ENCODE peak calls at places on chromosomes 3 and 15, in eight cellular contexts. O is GM23248; J is stimulated activated CD4-positive, alpha-beta T cell treated with anti-CD3 and anti-CD28 coated beads, Interleukin-12 subunit alpha, Interleukin-12 subunit beta, amount 100 ng/mL, for 4 hours; G is HFFc6; C is endothelial cell; W is A673; L is C1 segment of cervical spinal cord; A is iris pigment epithelial cell. X is an unnamed sample.

GRCh38 chr3:152021951-152022461 is 148.6 kb downstream of the SUCNR1 start:
- DNase-seq in O (peak; percentile 81), J (peak; percentile 4), G (peak; percentile 26), C (no peak), W (peak; percentile 68), L (no peak), A (peak; percentile 52), X (peak; percentile 38)

GRCh38 chr3:64384561-64384960 is 159.3 kb upstream of the PRICKLE2 start:
- DNase-seq in O (peak; percentile 15), J (no peak), G (no peak), C (no peak), W (no peak), L (no peak), A (no peak), X (no peak)

GRCh38 chr3:72487078-72487765 is 361.0 kb downstream of the SHQ1 start:
- DNase-seq in O (peak; percentile 94), J (peak; percentile 30), G (peak; percentile 82), C (no peak), W (peak; percentile 29), L (no peak), A (peak; percentile 81), X (peak; percentile 84)

GRCh38 chr15:66586155-66586976 is 20.6 kb upstream of the LCTL start:
- DNase-seq in O (no peak), J (no peak), G (no peak), C (no peak), W (no peak), L (no peak), A (no peak), X (no peak)

GRCh38 chr15:101115318-101115886 is 136.4 kb downstream of the CHSY1 start:
- DNase-seq in O (no peak), J (no peak), G (no peak), C (no peak), W (no peak), L (no peak), A (no peak), X (no peak)

GRCh38 chr15:41695750-41696436 is 35.7 kb downstream of the MGA start:
- DNase-seq in O (peak; percentile 12), J (no peak), G (peak; percentile 26), C (peak; percentile 5), W (peak; percentile 84), L (no peak), A (peak; percentile 77), X (no peak)

GRCh38 chr15:81259791-81260190 is 63.1 kb downstream of the IL16 start:
- DNase-seq in O (no peak), J (no peak), G (no peak), C (no peak), W (no peak), L (no peak), A (no peak), X (no peak)

GRCh38 chr15:95266481-95267061 is 1035.2 kb downstream of the MCTP2 start:
- DNase-seq in O (peak; percentile 67), J (no peak), G (peak; percentile 84), C (no peak), W (no peak), L (no peak), A (peak; percentile 59), X (no peak)

GRCh38 chr3:71425491-71426071 is 157.9 kb downstream of the FOXP1 start:
- DNase-seq in O (peak; percentile 75), J (no peak), G (peak; percentile 59), C (no peak), W (no peak), L (no peak), A (peak; percentile 62), X (no peak)

GRCh38 chr15:67784057-67784781 is 41.1 kb upstream of the SKOR1 start:
- DNase-seq in O (no peak), J (no peak), G (no peak), C (no peak), W (no peak), L (no peak), A (no peak), X (no peak)

GRCh38 chr3:161142486-161142885 is 37.3 kb upstream of the B3GALNT1 start:
- DNase-seq in O (peak; percentile 39), J (no peak), G (no peak), C (no peak), W (no peak), L (no peak), A (peak; percentile 62), X (no peak)

GRCh38 chr15:32838820-32839219 is 121.0 kb downstream of the GREM1 start:
- DNase-seq in O (peak; percentile 97), J (no peak), G (peak; percentile 94), C (no peak), W (no peak), L (peak; percentile 43), A (peak; percentile 71), X (no peak)

GRCh38 chr3:138332472-138333073 is 2.9 kb upstream of the NME9 start:
- DNase-seq in O (peak; percentile 70), J (no peak), G (peak; percentile 45), C (no peak), W (peak; percentile 44), L (no peak), A (peak; percentile 52), X (no peak)

GRCh38 chr3:50405249-50405648 is 45.9 kb upstream of the TMEM115 start:
- DNase-seq in O (peak; percentile 30), J (no peak), G (no peak), C (peak; percentile 47), W (peak; percentile 6), L (no peak), A (no peak), X (no peak)

GRCh38 chr15:57296473-57297162 is 79.7 kb upstream of the CGNL1 start:
- DNase-seq in O (no peak), J (no peak), G (no peak), C (no peak), W (no peak), L (no peak), A (no peak), X (no peak)

GRCh38 chr3:164250923-164251322 is 827.4 kb downstream of the SI start:
- DNase-seq in O (no peak), J (no peak), G (no peak), C (no peak), W (no peak), L (no peak), A (no peak), X (no peak)

GRCh38 chr3:41710646-41711388 is 251.1 kb downstream of the ULK4 start:
- DNase-seq in O (peak; percentile 80), J (no peak), G (peak; percentile 64), C (no peak), W (peak; percentile 20), L (no peak), A (peak; percentile 86), X (no peak)

GRCh38 chr15:60079210-60079609 is 75.1 kb downstream of the FOXB1 start:
- DNase-seq in O (peak; percentile 31), J (no peak), G (no peak), C (peak; percentile 11), W (no peak), L (no peak), A (peak; percentile 24), X (no peak)

GRCh38 chr15:100713163-100713867 is 110.9 kb downstream of the ASB7 start:
- DNase-seq in O (peak; percentile 71), J (no peak), G (peak; percentile 70), C (no peak), W (no peak), L (no peak), A (peak; percentile 79), X (no peak)

GRCh38 chr3:185640308-185640707 is 54.2 kb downstream of the SENP2 start:
- DNase-seq in O (no peak), J (no peak), G (no peak), C (no peak), W (no peak), L (no peak), A (no peak), X (no peak)

GRCh38 chr15:76575177-76576078 is 238.9 kb downstream of the ISL2 start:
- DNase-seq in O (no peak), J (no peak), G (no peak), C (no peak), W (peak; percentile 3), L (no peak), A (peak; percentile 26), X (no peak)

GRCh38 chr3:69542265-69543079 is 156.6 kb upstream of the FRMD4B start:
- DNase-seq in O (peak; percentile 4), J (no peak), G (no peak), C (peak; percentile 51), W (no peak), L (peak; percentile 62), A (no peak), X (peak; percentile 63)

GRCh38 chr3:60333710-60334109 is 917.5 kb downstream of the FHIT start:
- DNase-seq in O (no peak), J (no peak), G (no peak), C (peak; percentile 8), W (no peak), L (no peak), A (peak; percentile 9), X (no peak)

GRCh38 chr3:57694146-57694545 is 1.3 kb upstream of the DENND6A start:
- DNase-seq in O (no peak), J (no peak), G (no peak), C (no peak), W (no peak), L (no peak), A (no peak), X (no peak)

GRCh38 chr3:146326875-146327543 is 76.1 kb upstream of the PLSCR4 start:
- DNase-seq in O (peak; percentile 77), J (no peak), G (peak; percentile 68), C (no peak), W (peak; percentile 68), L (no peak), A (peak; percentile 72), X (no peak)

GRCh38 chr15:82105458-82106205 is 59.8 kb upstream of the MEX3B start:
- DNase-seq in O (peak; percentile 85), J (no peak), G (peak; percentile 63), C (no peak), W (no peak), L (no peak), A (peak; percentile 87), X (no peak)

GRCh38 chr15:81575436-81576123 is 201.6 kb upstream of the TMC3 start:
- DNase-seq in O (no peak), J (no peak), G (no peak), C (no peak), W (no peak), L (no peak), A (no peak), X (no peak)

GRCh38 chr3:159458010-159458409 is 530.6 kb upstream of the IL12A start:
- DNase-seq in O (peak; percentile 91), J (no peak), G (peak; percentile 97), C (no peak), W (no peak), L (no peak), A (peak; percentile 97), X (no peak)

GRCh38 chr3:191393146-191393545 is 62.8 kb upstream of the UTS2B start:
- DNase-seq in O (no peak), J (no peak), G (no peak), C (no peak), W (no peak), L (no peak), A (peak; percentile 77), X (no peak)

GRCh38 chr3:143571548-143571947 is 276.7 kb downstream of the SLC9A9 start:
- DNase-seq in O (peak; percentile 33), J (no peak), G (no peak), C (no peak), W (no peak), L (no peak), A (peak; percentile 39), X (no peak)